ENCODE peak calls at places on chromosomes 7 and 10, in four cellular contexts. E, W, P and V are unnamed samples.

GRCh38 chr10:66783296-66783695 is 142.5 kb upstream of the LRRTM3 start:
- DNase-seq in W (no peak), P (peak; percentile 25), E (no peak), V (no peak)

GRCh38 chr7:16660702-16661464 is 14.9 kb downstream of the BZW2 start:
- DNase-seq in W (no peak), P (peak; percentile 87), E (no peak), V (no peak)

GRCh38 chr7:17155529-17155928 is 142.9 kb upstream of the AHR start:
- DNase-seq in W (no peak), E (no peak), P (no peak), V (no peak)

GRCh38 chr10:4024846-4025245 is 239.8 kb upstream of the KLF6 start:
- DNase-seq in P (no peak), W (no peak), E (no peak), V (no peak)

GRCh38 chr10:33381391-33381790 is 46.9 kb upstream of the NRP1 start:
- DNase-seq in P (no peak), W (no peak), E (no peak), V (no peak)

GRCh38 chr10:119401671-119402395 is 140.7 kb downstream of the RGS10 start:
- DNase-seq in W (peak; percentile 51), P (peak; percentile 99), E (peak; percentile 54), V (no peak)

GRCh38 chr10:103645141-103646054 is 151.9 kb downstream of the NEURL1 start:
- DNase-seq in E (peak; percentile 59), P (peak; percentile 75), W (peak; percentile 59), V (peak; percentile 63)

GRCh38 chr10:34446046-34446445 is 369.1 kb downstream of the PARD3 start:
- DNase-seq in W (no peak), E (no peak), P (no peak), V (no peak)

GRCh38 chr7:30068117-30068516 is 39.9 kb downstream of the PLEKHA8 start:
- DNase-seq in P (peak; percentile 42), E (no peak), W (no peak), V (no peak)

GRCh38 chr7:26513948-26514347 is 222.3 kb downstream of the SNX10 start:
- DNase-seq in W (no peak), P (no peak), E (no peak), V (no peak)

GRCh38 chr7:101882595-101883564 is 65.5 kb downstream of the CUX1 start:
- DNase-seq in E (peak; percentile 89), P (peak; percentile 100), W (peak; percentile 85), V (peak; percentile 90)

GRCh38 chr7:26686448-26686981 is 177.9 kb downstream of the SKAP2 start:
- DNase-seq in W (no peak), P (peak; percentile 48), E (no peak), V (no peak)

GRCh38 chr7:135414850-135415439 is 95.0 kb downstream of the CNOT4 start:
- DNase-seq in E (no peak), W (no peak), P (peak; percentile 57), V (no peak)

GRCh38 chr10:112953075-112953501 is 3.0 kb downstream of the TCF7L2 start:
- DNase-seq in E (no peak), W (peak; percentile 52), P (no peak), V (peak; percentile 53)

GRCh38 chr7:36460811-36461429 is 71.3 kb downstream of the ANLN start:
- DNase-seq in E (no peak), P (no peak), W (no peak), V (no peak)

GRCh38 chr7:129066290-129067131 is 11.6 kb upstream of the TNPO3 start:
- DNase-seq in W (no peak), E (no peak), P (peak; percentile 41), V (no peak)

GRCh38 chr10:46525177-46525823 is 31.2 kb downstream of the GPRIN2 start:
- DNase-seq in W (peak; percentile 7), E (peak; percentile 13), P (peak; percentile 92), V (no peak)

GRCh38 chr7:151834281-151835035 is 42.5 kb downstream of the PRKAG2 start:
- DNase-seq in E (no peak), W (no peak), P (no peak), V (no peak)

GRCh38 chr7:95501261-95501816 is 15.6 kb downstream of the ASB4 start:
- DNase-seq in E (no peak), P (peak; percentile 72), W (no peak), V (no peak)

GRCh38 chr10:24209421-24209770 is 458 bp downstream of the KIAA1217 start:
- DNase-seq in E (no peak), P (peak; percentile 48), W (no peak), V (no peak)

GRCh38 chr7:105690286-105690915 is 109.1 kb upstream of the EFCAB10 start:
- DNase-seq in P (no peak), W (no peak), E (no peak), V (no peak)